ENCODE peak calls at places on chromosomes 6 and 20, in five cellular contexts. Z is A549, I is sigmoid colon, L is tibial nerve, X is transverse colon. B is an unnamed sample.

GRCh38 chr20:59812286-59813125 is 120.9 kb downstream of the SYCP2 start:
- DNase-seq in Z (no peak), I (no peak), L (no peak), X (no peak), B (no peak)

GRCh38 chr20:62699741-62700140 is 8.9 kb upstream of the NTSR1 start:
- DNase-seq in Z (no peak), I (no peak), L (no peak), X (no peak), B (no peak)

GRCh38 chr6:39887692-39888450 is 46.4 kb downstream of the MOCS1 start:
- DNase-seq in Z (peak), I (peak), L (peak), X (peak), B (peak)

GRCh38 chr6:89221971-89222887 is 5.1 kb upstream of the GABRR1 start:
- DNase-seq in Z (no peak), I (no peak), L (no peak), X (no peak), B (no peak)

GRCh38 chr20:62087227-62087626 is 21.5 kb upstream of the TAF4 start:
- DNase-seq in Z (peak), I (no peak), L (no peak), X (no peak), B (no peak)

GRCh38 chr20:19621072-19621471 is 137.0 kb upstream of the RIN2 start:
- DNase-seq in Z (no peak), I (no peak), L (no peak), X (no peak), B (no peak)

GRCh38 chr20:62219101-62219991 is 732 bp downstream of the HRH3 start:
- DNase-seq in Z (peak), I (no peak), L (no peak), X (no peak), B (no peak)

GRCh38 chr6:87922191-87922946 is 125.3 kb upstream of the SPACA1 start:
- DNase-seq in Z (no peak), I (no peak), L (no peak), X (no peak), B (no peak)

GRCh38 chr20:17825251-17825691 is 125.5 kb downstream of the BANF2 start:
- DNase-seq in Z (no peak), I (no peak), L (no peak), X (no peak), B (peak)

GRCh38 chr6:121826156-121826810 is 390.8 kb downstream of the GJA1 start:
- DNase-seq in Z (peak), I (no peak), L (no peak), X (no peak), B (no peak)

GRCh38 chr6:13710552-13711383 is 867 bp downstream of the RANBP9 start:
- DNase-seq in Z (no peak), I (no peak), L (no peak), X (peak), B (peak)

GRCh38 chr6:42366011-42366705 is 85.6 kb downstream of the TRERF1 start:
- DNase-seq in Z (no peak), I (no peak), L (no peak), X (no peak), B (no peak)

GRCh38 chr20:32458837-32459220 is 100.7 kb downstream of the ASXL1 start:
- DNase-seq in Z (no peak), I (peak), L (no peak), X (no peak), B (no peak)

GRCh38 chr20:44581515-44581914 is 864 bp upstream of the PKIG start:
- DNase-seq in Z (no peak), I (no peak), L (no peak), X (no peak), B (no peak)

GRCh38 chr20:3781153-3781910 is at the start of gene SPEF1:
- DNase-seq in Z (peak), I (peak), L (peak), X (peak), B (peak)

GRCh38 chr6:25442898-25443297 is 163.7 kb downstream of the CARMIL1 start:
- DNase-seq in Z (no peak), I (no peak), L (no peak), X (no peak), B (no peak)

GRCh38 chr6:154548130-154548830 is 37.8 kb upstream of the CNKSR3 start:
- DNase-seq in Z (no peak), I (no peak), L (peak), X (no peak), B (peak)

GRCh38 chr6:166143011-166143410 is 24.6 kb downstream of the TBXT start:
- DNase-seq in Z (no peak), I (no peak), L (no peak), X (no peak), B (no peak)

GRCh38 chr6:87918461-87918941 is 129.1 kb upstream of the SPACA1 start:
- DNase-seq in Z (no peak), I (no peak), L (no peak), X (no peak), B (no peak)

GRCh38 chr6:5746392-5747140 is 260.2 kb downstream of the NRN1 start:
- DNase-seq in Z (peak), I (no peak), L (no peak), X (no peak), B (no peak)

GRCh38 chr6:90583179-90583578 is 3.7 kb downstream of the MAP3K7 start:
- DNase-seq in Z (no peak), I (no peak), L (no peak), X (no peak), B (no peak)

GRCh38 chr6:49676671-49677281 is 36.6 kb downstream of the CRISP2 start:
- DNase-seq in Z (peak), I (no peak), L (no peak), X (no peak), B (no peak)

GRCh38 chr6:1317302-1317815 is 5.5 kb downstream of the FOXQ1 start:
- DNase-seq in Z (no peak), I (no peak), L (no peak), X (no peak), B (peak)

GRCh38 chr6:168062346-168063289 is 16.4 kb downstream of the FRMD1 start:
- DNase-seq in Z (no peak), I (no peak), L (no peak), X (no peak), B (peak)

GRCh38 chr6:90284236-90284744 is 12.4 kb downstream of the BACH2 start:
- DNase-seq in Z (peak), I (no peak), L (no peak), X (no peak), B (no peak)

GRCh38 chr6:105359419-105360366 is 43.2 kb downstream of the PREP start:
- DNase-seq in Z (peak), I (no peak), L (no peak), X (no peak), B (no peak)

GRCh38 chr6:6577736-6578135 is 10.8 kb upstream of the LY86 start:
- DNase-seq in Z (no peak), I (no peak), L (no peak), X (no peak), B (no peak)

GRCh38 chr6:42010185-42010872 is 40.0 kb upstream of the TAF8 start:
- DNase-seq in Z (no peak), I (no peak), L (no peak), X (no peak), B (no peak)

GRCh38 chr6:30175765-30176164 is 12.4 kb downstream of the TRIM15 start:
- DNase-seq in Z (no peak), I (no peak), L (no peak), X (no peak), B (no peak)

GRCh38 chr6:116251568-116252384 is 2.1 kb downstream of the TSPYL4 start:
- DNase-seq in Z (no peak), I (no peak), L (no peak), X (no peak), B (no peak)

GRCh38 chr20:33828912-33829560 is 17.9 kb downstream of the CHMP4B start:
- DNase-seq in Z (no peak), I (no peak), L (no peak), X (no peak), B (no peak)
- TF ChIP-seq EP300 in Z (no peak), I (no peak), L (no peak), X (no peak), B (no peak)

GRCh38 chr20:56513807-56514150 is 10.8 kb upstream of the FAM209A start:
- DNase-seq in Z (no peak), I (no peak), L (no peak), X (no peak), B (no peak)

GRCh38 chr20:56511926-56512325 is 12.6 kb upstream of the FAM209A start:
- DNase-seq in Z (no peak), I (no peak), L (no peak), X (no peak), B (no peak)

GRCh38 chr20:56516631-56517030 is 7.9 kb upstream of the FAM209A start:
- DNase-seq in Z (no peak), I (no peak), L (no peak), X (no peak), B (no peak)

GRCh38 chr20:56515657-56516381 is 8.7 kb upstream of the FAM209A start:
- DNase-seq in Z (no peak), I (no peak), L (no peak), X (no peak), B (no peak)

DNA sequence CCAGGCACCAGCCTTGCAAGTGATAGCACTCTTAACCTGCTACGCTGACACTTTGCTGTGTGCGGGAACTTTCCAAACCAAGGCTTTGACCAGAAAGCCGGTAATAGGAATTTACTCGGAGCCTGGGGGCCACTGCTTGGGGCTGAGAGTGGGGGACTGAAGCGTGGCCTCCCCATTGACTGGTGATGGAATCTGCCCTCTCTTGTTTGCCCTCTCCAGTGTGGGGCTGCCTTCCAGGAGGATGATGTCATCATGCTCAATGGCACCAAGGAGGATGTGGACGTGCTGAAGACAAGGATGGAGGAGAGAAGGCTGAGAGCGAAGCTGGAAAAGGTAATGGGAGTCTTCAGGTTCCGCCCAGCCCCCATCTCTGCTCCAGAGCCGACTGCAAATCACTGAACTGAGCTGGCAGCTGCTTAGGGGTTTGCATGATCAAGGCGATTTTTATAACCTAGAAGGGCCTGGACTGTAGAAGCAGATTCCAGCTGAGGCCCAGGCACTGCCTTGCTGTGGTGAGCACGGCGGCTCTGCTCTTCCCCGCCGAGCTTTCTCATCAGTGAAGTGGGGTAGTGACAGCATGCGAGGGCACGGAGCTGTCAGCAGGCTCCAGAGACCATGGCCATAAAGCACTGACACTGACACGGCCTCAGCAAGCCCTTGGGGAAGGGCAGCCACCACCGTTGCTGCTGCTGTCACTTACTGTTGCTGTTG is 11.3 kb upstream of the FAM209A start:
- DNase-seq in Z (no peak), I (no peak), L (no peak), X (no peak), B (no peak)
- TF ChIP-seq POLR2A in Z (no peak), I (no peak), L (no peak), X (no peak), B (no peak)

GRCh38 chr6:169589293-169589692 is 112.5 kb downstream of the WDR27 start:
- DNase-seq in Z (no peak), I (no peak), L (no peak), X (peak), B (no peak)
- TF ChIP-seq EP300 in Z (no peak), I (no peak), L (no peak), X (no peak), B (no peak)

DNA sequence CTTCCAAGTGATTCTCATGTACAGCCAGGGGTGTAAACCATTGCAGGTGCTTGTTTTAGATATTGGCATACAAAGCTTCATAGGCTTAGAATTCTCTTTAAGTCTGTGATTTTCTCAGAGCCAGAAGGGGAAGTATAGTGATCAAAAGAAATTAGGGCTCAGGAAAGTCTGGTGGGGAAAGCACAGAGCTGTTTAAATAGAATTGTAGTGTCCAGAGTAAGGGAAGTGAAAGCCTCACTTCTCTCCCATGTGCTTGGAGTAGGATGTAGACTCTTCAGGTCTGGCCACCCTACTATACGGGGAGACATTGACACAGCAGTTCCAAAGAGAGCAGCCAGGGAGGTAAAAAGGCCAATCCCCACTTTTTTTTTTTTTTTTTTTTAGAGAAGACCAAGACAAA is 10.4 kb downstream of the GCNT2 start:
- DNase-seq in Z (no peak), I (no peak), L (no peak), X (no peak), B (no peak)
- TF ChIP-seq POLR2A in Z (no peak), I (no peak), L (no peak), X (no peak), B (no peak)

GRCh38 chr6:106858653-106859092 is 115.9 kb downstream of the CD24 start:
- DNase-seq in Z (peak), I (no peak), L (no peak), X (peak), B (no peak)
- TF ChIP-seq EP300 in Z (no peak), I (no peak), L (no peak), X (no peak), B (no peak)

GRCh38 chr6:113805167-113805835 is 51.8 kb upstream of the MARCKS start:
- DNase-seq in Z (no peak), I (no peak), L (no peak), X (no peak), B (no peak)
- TF ChIP-seq POLR2A in Z (no peak), I (no peak), L (no peak), X (no peak), B (no peak)

DNA sequence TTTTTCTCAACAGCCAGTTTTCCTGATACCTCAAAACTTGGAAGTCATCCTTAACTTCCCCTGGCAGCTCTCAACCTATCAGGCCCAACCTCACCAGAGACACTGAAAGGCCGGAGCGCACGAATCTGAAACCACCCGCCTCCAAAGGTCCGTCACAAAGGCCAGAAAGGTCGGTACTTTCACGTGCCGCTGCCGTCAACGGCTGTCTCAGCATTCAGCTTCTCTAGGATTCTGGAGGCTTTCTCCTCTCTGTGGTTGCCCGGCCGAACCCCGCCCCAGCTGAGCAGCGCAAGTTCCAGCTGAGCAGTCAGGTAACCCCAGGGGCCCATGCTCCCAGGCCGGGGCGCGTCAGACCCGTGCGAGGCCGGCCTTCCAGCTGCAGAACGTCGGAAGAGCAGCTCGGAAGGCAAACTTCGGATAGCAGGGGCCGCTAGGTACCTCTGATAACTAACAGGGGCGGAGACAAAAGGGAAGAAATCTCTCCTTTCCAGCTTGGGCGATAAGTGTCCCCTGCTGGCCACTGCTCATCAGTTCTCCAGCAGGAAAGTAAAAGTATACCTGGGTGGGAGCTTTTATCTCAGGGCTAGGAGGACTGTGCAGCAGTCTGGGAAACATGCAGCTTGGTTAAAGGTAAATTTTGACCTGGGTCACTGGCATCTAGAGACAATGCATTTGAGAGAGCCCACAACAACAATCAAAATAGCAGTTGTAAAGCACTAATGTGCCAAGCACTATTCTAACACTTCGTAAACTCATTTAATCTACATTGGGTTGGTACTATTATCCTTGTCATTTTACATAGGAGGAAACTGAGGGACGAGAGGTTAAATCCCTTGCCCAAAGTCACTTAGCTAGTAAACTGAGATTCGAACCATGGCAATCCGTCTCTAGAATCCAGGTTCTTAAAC is 16.1 kb downstream of the ZSCAN12 start:
- DNase-seq in Z (peak), I (peak), L (peak), X (peak), B (peak)
- TF ChIP-seq EP300 in Z (no peak), I (no peak), L (peak), X (no peak), B (no peak)

B was measured in upper lobe of left lung.